ENCODE peak calls at places on chromosomes 5 and 9, in four cellular contexts. U, N, Z and Q are unnamed samples.

GRCh38 chr5:149583394-149583793 is 2.1 kb downstream of the ARHGEF37 start:
- DNase-seq in N (no peak), U (no peak), Z (no peak), Q (no peak)

GRCh38 chr5:145752947-145753346 is 82.2 kb downstream of the PRELID2 start:
- DNase-seq in Z (no peak), U (no peak), N (no peak), Q (no peak)

GRCh38 chr9:85744481-85744880 is 2.7 kb upstream of the AGTPBP1 start:
- DNase-seq in U (no peak), N (no peak), Z (no peak), Q (no peak)

GRCh38 chr5:74978347-74978746 is 74.0 kb downstream of the GCNT4 start:
- DNase-seq in Z (no peak), U (no peak), N (no peak), Q (no peak)

GRCh38 chr5:141695627-141696180 is 13.7 kb upstream of the ARAP3 start:
- DNase-seq in N (no peak), U (no peak), Z (no peak), Q (no peak)

GRCh38 chr5:7533941-7534340 is 138.0 kb downstream of the ADCY2 start:
- DNase-seq in N (no peak), Z (no peak), U (no peak), Q (no peak)

GRCh38 chr5:18965893-18966292 is 1022.1 kb downstream of the CDH18 start:
- DNase-seq in N (no peak), Z (no peak), U (no peak), Q (no peak)

GRCh38 chr5:169548315-169548714 is 35.3 kb upstream of the SPDL1 start:
- DNase-seq in Z (no peak), U (no peak), N (peak), Q (no peak)

GRCh38 chr9:122356627-122357026 is 14.2 kb upstream of the PTGS1 start:
- DNase-seq in U (peak), N (peak), Z (no peak), Q (no peak)

GRCh38 chr9:105295151-105295550 is 50.7 kb downstream of the SLC44A1 start:
- DNase-seq in Z (no peak), N (no peak), U (no peak), Q (no peak)

GRCh38 chr5:157626831-157627230 is 25.4 kb downstream of the SOX30 start:
- DNase-seq in Z (no peak), U (no peak), N (no peak), Q (no peak)

GRCh38 chr5:180301253-180301652 is 9.4 kb upstream of the MAPK9 start:
- DNase-seq in U (no peak), Z (no peak), N (no peak), Q (no peak)

GRCh38 chr5:155147222-155147621 is 133.7 kb downstream of the KIF4B start:
- DNase-seq in N (no peak), Z (no peak), U (peak), Q (no peak)

GRCh38 chr9:38371495-38371894 is 21.0 kb upstream of the ALDH1B1 start:
- DNase-seq in U (peak), Z (no peak), N (peak), Q (no peak)

GRCh38 chr5:121257621-121258020 is 594.1 kb upstream of the FTMT start:
- DNase-seq in Z (no peak), U (no peak), N (no peak), Q (no peak)

GRCh38 chr5:35855221-35855620 is 1.5 kb upstream of the IL7R start:
- DNase-seq in U (no peak), Z (no peak), N (no peak), Q (no peak)

GRCh38 chr9:6896562-6896961 is 138.8 kb downstream of the KDM4C start:
- DNase-seq in Z (no peak), U (peak), N (no peak), Q (no peak)

DNA sequence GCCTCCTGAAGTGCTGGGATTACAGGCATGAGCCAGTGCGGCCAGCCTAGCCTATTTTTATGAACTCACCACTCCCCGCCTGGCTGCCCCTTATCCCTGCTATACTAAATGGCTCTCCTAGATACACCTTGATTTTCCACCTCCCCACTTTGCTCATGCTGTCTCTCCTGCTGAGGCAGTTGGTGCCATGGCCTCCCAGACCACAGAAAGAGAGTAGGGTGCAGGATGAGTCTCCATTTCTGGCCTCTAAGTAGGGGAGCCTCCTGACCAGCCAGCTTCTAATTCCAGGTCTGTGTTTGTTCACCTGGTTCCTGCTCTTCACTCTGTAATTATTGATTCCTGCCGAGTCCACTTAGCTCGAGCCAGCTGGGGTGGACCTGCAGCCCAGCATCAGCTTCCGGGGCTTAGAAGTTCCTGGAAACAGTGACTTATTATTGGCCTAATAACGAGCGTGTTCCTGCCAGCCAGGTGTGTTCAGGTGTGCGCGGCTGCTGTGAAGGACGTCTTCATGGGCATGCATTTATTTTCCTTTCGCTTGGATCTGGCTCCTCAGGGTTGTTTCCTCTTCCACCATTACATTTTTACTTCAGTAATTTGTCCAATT is 34.0 kb downstream of the ZNF618 start:
- DNase-seq in Z (no peak), U (no peak), N (no peak), Q (no peak)
- TF ChIP-seq POLR2A in Z (no peak), U (no peak), N (no peak), Q (no peak)

DNA sequence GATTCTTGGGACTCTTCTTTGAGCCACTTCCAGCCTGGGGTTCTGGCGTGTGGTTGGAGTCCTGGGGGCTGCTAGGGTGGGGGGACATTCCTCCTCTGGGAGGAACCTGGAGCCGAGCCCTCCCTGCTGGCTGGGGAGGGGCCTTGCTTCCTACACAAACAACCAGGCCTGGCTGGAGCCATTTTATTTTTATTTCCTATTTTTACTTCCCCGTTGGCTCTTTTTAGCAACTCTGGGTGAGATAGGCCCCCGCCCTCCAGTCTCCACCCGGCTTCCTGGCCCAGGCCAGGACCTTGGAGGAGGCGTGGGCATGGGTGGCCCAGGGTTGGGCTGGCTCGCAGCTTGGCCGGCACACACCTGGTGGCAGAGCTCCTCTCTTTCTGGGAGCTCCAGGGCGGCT is 15.1 kb downstream of the RXRA start:
- DNase-seq in N (no peak), U (no peak), Z (peak), Q (no peak)
- TF ChIP-seq POLR2A in N (no peak), U (no peak), Z (no peak), Q (no peak)

DNA sequence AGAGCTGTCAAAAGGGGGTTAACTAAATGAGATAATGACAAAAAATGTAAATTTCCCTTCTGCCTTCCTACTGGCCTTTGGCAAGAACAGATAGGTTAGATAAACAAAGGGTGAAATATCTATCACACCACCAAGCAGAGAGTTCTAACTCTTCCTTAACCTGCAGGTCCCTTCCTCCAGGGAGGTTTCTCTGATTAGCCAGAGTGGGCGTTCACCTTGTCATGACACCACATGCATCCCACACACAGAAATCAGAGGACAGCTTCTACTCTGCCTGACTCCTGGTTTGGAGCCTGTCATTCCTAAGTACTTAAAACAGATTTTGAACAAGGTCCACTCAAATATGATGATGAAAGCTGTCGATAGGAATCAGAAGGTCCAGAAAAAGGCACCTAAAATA is 180.0 kb downstream of the CDK5RAP2 start:
- DNase-seq in N (no peak), U (peak), Z (no peak), Q (no peak)
- TF ChIP-seq POLR2A in N (no peak), U (no peak), Z (no peak), Q (no peak)

GRCh38 chr9:134896834-134897583 is 16.4 kb downstream of the FCN2 start:
- DNase-seq in N (no peak), Z (no peak), U (no peak), Q (no peak)

GRCh38 chr9:134899818-134900325 is 17.8 kb downstream of the FCN1 start:
- DNase-seq in N (no peak), U (no peak), Z (no peak), Q (no peak)

GRCh38 chr9:134897584-134898170 is 17.1 kb downstream of the FCN2 start:
- DNase-seq in U (no peak), Z (no peak), N (no peak), Q (no peak)

GRCh38 chr9:134899168-134899567 is 18.5 kb downstream of the FCN1 start:
- DNase-seq in U (no peak), Z (no peak), N (no peak), Q (no peak)

GRCh38 chr9:134898319-134898718 is 17.7 kb downstream of the FCN2 start:
- DNase-seq in U (no peak), Z (no peak), N (no peak), Q (no peak)
- TF ChIP-seq POLR2A in U (no peak), Z (no peak), N (no peak), Q (no peak)

GRCh38 chr9:125747053-125747764 is at the start of gene PBX3:
- DNase-seq in U (peak), N (peak), Z (peak), Q (peak)

GRCh38 chr9:125746774-125747052 is 460 bp upstream of the PBX3 start:
- DNase-seq in N (no peak), U (no peak), Z (no peak), Q (no peak)

GRCh38 chr9:125749287-125749935 is 2.2 kb downstream of the PBX3 start:
- DNase-seq in U (no peak), Z (no peak), N (no peak), Q (no peak)

GRCh38 chr9:125748511-125749099 is 1.4 kb downstream of the PBX3 start:
- DNase-seq in N (no peak), U (no peak), Z (no peak), Q (no peak)

GRCh38 chr9:125747765-125748510 is 765 bp downstream of the PBX3 start:
- DNase-seq in N (peak), U (peak), Z (peak), Q (peak)
- TF ChIP-seq POLR2A in N (no peak), U (no peak), Z (no peak), Q (no peak)

GRCh38 chr5:151503999-151504398 is 56.6 kb downstream of the SLC36A1 start:
- DNase-seq in N (no peak), Z (no peak), U (no peak), Q (peak)
- TF ChIP-seq POLR2A in N (no peak), Z (no peak), U (no peak), Q (no peak)

DNA sequence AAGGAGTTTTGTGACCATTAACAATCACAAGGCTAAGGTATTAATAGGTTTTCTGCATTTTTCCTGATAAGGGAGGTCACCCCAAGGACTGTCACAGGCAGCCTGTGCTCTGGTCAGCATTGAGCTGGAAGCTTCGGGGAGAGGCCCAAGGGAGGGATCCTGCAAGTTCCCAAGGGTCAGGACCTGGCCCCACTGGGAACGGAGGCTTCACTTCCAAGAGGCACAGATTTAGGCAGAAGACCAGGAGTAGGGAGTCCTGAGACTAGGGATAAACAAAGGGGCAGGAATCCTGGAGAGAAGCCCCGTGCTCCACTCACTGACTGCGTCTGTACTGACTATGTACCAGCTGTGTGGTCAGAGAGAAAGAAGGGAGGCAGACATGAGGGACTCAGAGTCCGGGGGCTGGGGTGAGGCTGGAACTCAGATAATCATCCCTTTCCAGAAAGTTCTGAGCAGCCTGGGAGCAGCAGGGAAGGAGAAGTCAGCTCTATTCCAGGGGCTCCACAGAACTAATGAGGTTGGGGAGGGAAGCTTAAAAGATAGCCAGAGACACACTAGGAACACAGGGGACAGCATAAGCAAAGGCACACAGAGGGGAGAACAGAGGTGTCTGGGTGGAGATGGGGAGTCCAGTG is 37.8 kb downstream of the B4GALT1 start:
- DNase-seq in N (no peak), Z (no peak), U (no peak), Q (no peak)
- TF ChIP-seq POLR2A in N (no peak), Z (no peak), U (no peak), Q (no peak)